ENCODE peak calls at places on chromosomes 6 and 20, in four cellular contexts. B, S, I and P are unnamed samples.

GRCh38 chr20:23024701-23025100 is 10.4 kb upstream of the SSTR4 start:
- DNase-seq in B (no peak), S (no peak), I (no peak), P (no peak)

GRCh38 chr6:141354191-141354950 is 778.4 kb upstream of the GJE1 start:
- DNase-seq in B (no peak), S (peak; percentile 1), I (no peak), P (no peak)

GRCh38 chr6:53635322-53635721 is 30.2 kb downstream of the KLHL31 start:
- DNase-seq in B (no peak), I (peak; percentile 29), S (no peak), P (no peak)

GRCh38 chr20:56826306-56826970 is 197.3 kb downstream of the TFAP2C start:
- DNase-seq in I (no peak), B (no peak), S (no peak), P (no peak)

GRCh38 chr20:46610145-46610544 is 41.1 kb downstream of the SLC13A3 start:
- DNase-seq in B (no peak), S (no peak), I (no peak), P (no peak)

GRCh38 chr6:5302220-5302946 is 41.1 kb downstream of the FARS2 start:
- DNase-seq in I (no peak), B (peak; percentile 43), S (no peak), P (no peak)

GRCh38 chr6:53306819-53307347 is 41.9 kb downstream of the ELOVL5 start:
- DNase-seq in I (peak; percentile 89), B (no peak), S (no peak), P (peak; percentile 14)

GRCh38 chr20:20371681-20372080 is 3.8 kb downstream of the INSM1 start:
- DNase-seq in S (no peak), B (no peak), I (no peak), P (no peak)

GRCh38 chr6:33894438-33894837 is 90.6 kb upstream of the MLN start:
- DNase-seq in B (no peak), S (no peak), I (no peak), P (no peak)

GRCh38 chr6:158715330-158716311 is 65.8 kb downstream of the SYTL3 start:
- DNase-seq in I (no peak), B (peak; percentile 38), S (no peak), P (no peak)

GRCh38 chr20:13349240-13349604 is 128.1 kb downstream of the ISM1 start:
- DNase-seq in B (no peak), I (no peak), S (no peak), P (no peak)

GRCh38 chr6:35024601-35025054 is 116.5 kb downstream of the TCP11 start:
- DNase-seq in B (peak; percentile 52), I (peak; percentile 28), S (no peak), P (peak; percentile 78)

GRCh38 chr6:22513667-22514066 is 55.7 kb upstream of the HDGFL1 start:
- DNase-seq in I (no peak), S (no peak), B (no peak), P (no peak)

GRCh38 chr6:47905717-47906116 is 123.9 kb downstream of the OPN5 start:
- DNase-seq in S (no peak), B (no peak), I (no peak), P (no peak)

GRCh38 chr20:428658-429200 is 20.6 kb downstream of the RBCK1 start:
- DNase-seq in I (no peak), S (no peak), B (no peak), P (no peak)

GRCh38 chr20:7695622-7696021 is 244.6 kb downstream of the HAO1 start:
- DNase-seq in B (no peak), I (no peak), S (no peak), P (no peak)

GRCh38 chr6:31922942-31923341 is 4.6 kb upstream of the C2 start:
- DNase-seq in I (peak; percentile 73), B (no peak), S (no peak), P (no peak)

GRCh38 chr20:19964289-19965263 is 52.6 kb upstream of the NAA20 start:
- DNase-seq in S (no peak), B (no peak), I (peak; percentile 99), P (peak; percentile 78)

GRCh38 chr6:124560836-124561585 is 401.2 kb upstream of the RNF217 start:
- DNase-seq in I (no peak), S (no peak), B (no peak), P (no peak)

GRCh38 chr20:22617160-22617559 is 32.8 kb upstream of the FOXA2 start:
- DNase-seq in I (peak; percentile 58), S (no peak), B (no peak), P (peak; percentile 80)

GRCh38 chr6:30311101-30311500 is 15.6 kb upstream of the TRIM39 start:
- DNase-seq in S (no peak), I (no peak), B (peak; percentile 51), P (no peak)

GRCh38 chr20:54123587-54124180 is 50.1 kb downstream of the CYP24A1 start:
- DNase-seq in S (peak; percentile 79), I (peak; percentile 100), B (no peak), P (peak; percentile 100)

GRCh38 chr6:44120692-44121443 is 6.4 kb downstream of the MRPL14 start:
- DNase-seq in I (no peak), B (no peak), S (no peak), P (no peak)

GRCh38 chr6:26205625-26206574 is 118.7 kb downstream of the HFE start:
- DNase-seq in I (peak; percentile 51), B (peak; percentile 34), S (no peak), P (peak; percentile 62)

GRCh38 chr6:33116881-33117711 is 41.3 kb downstream of the HLA-DPB1 start:
- DNase-seq in B (no peak), S (peak; percentile 41), I (no peak), P (no peak)

GRCh38 chr6:683742-684440 is 9.0 kb downstream of the EXOC2 start:
- DNase-seq in S (peak; percentile 95), B (peak; percentile 74), I (no peak), P (no peak)

GRCh38 chr20:37096415-37097039 is 730 bp upstream of the RBL1 start:
- DNase-seq in I (no peak), B (no peak), S (no peak), P (no peak)
- TF ChIP-seq JUN in I (no peak), B (no peak), S (no peak), P (no peak)

GRCh38 chr6:41731561-41732086 is 3.8 kb downstream of the TFEB start:
- DNase-seq in I (no peak), B (no peak), S (no peak), P (no peak)

GRCh38 chr6:41728954-41729353 is 6.5 kb downstream of the TFEB start:
- DNase-seq in I (no peak), B (no peak), S (no peak), P (no peak)

GRCh38 chr6:41732149-41732548 is 3.3 kb downstream of the TFEB start:
- DNase-seq in I (no peak), S (no peak), B (no peak), P (no peak)

GRCh38 chr6:41729624-41730023 is 5.8 kb downstream of the TFEB start:
- DNase-seq in S (no peak), B (no peak), I (no peak), P (no peak)

DNA sequence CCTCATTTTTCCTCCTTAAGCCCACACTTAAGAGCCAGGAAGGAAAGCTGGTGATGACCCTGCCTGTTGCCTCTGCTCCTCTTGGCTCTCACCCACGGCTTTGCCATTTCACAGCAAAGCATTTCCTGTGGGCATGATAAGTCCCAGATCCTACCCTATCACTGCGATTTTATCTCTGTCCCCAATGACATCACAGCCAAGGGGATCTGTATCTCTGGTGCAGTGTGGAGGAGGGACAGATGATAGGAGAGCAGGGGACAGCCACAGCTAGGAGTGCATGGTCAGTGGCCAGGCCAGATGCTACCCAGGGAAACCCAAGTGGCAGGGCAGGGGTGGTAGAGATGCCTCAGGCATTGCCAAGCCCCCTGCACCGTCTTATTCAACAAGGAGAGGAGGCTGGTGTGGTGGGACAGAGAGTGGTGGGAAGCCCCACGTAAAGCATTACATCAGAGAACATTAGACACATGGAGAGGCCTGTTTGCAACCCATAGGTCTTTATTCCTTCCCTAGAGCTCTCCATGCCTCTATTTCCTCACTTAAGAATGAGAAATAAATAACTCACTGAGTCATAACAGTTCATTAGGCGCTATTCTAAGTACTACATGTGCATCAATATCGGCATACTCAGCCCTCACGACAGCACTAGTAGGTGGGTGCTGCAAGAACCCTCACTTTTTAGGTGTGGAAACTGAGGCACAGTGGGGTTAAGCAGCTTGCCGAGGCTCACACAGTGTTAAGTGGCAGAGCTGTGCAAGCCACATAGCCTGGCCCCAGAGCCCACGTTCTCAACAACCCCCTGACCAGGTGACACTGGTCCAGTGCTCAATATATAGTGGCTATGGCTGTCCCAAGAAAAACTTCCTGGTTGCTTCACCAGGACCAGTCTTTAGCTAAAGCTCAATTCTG is 4.6 kb downstream of the TFEB start:
- DNase-seq in S (no peak), B (no peak), I (no peak), P (no peak)
- TF ChIP-seq KDM1A in S (no peak), B (no peak), I (no peak), P (no peak)

GRCh38 chr20:63094767-63095499 is 88.2 kb upstream of the BHLHE23 start:
- DNase-seq in S (no peak), B (no peak), I (no peak), P (no peak)
- TF ChIP-seq RAD21 in S (no peak), B (no peak), I (no peak), P (no peak)

GRCh38 chr6:16082367-16082766 is 46.5 kb upstream of the MYLIP start:
- DNase-seq in S (no peak), I (no peak), B (no peak), P (no peak)
- TF ChIP-seq JUN in S (no peak), I (no peak), B (no peak), P (no peak)

GRCh38 chr6:8132130-8132529 is 29.8 kb upstream of the EEF1E1 start:
- DNase-seq in S (no peak), B (no peak), I (no peak), P (no peak)

GRCh38 chr6:8135276-8135675 is 32.9 kb upstream of the EEF1E1 start:
- DNase-seq in B (no peak), I (no peak), S (no peak), P (no peak)

GRCh38 chr6:8130399-8130798 is 28.1 kb upstream of the EEF1E1 start:
- DNase-seq in B (no peak), S (no peak), I (no peak), P (no peak)

DNA sequence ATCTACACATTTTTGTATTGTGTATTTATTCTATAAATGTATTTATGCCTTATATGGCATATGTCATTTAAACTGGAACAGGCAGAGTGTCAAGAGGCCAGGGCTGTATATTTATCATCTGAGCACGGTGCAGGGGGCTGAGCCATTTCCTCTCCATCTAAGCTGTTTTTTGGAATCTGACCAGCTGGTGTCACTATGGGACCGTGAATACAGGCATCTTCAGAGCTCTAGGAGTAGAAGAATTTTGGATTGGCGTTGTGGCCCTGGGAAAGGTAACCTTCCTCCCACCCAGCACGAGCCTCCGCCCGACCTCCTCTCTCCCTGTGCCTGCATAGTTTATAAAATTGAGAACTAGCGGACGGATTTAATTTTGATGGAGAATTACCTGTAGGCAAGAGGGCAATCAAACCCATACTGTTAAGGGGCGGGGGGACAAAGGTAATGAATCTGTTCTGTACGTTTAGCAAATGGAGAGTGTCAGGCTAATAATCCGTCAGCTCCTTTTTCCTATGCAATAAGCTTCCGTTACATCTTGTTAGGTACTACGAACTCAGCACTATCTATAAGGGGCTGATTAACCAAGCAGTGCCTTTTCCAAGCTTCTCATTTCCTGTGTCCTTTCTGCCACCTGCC is 29.0 kb upstream of the EEF1E1 start:
- DNase-seq in S (peak; percentile 31), B (peak; percentile 50), I (peak; percentile 77), P (peak; percentile 50)
- TF ChIP-seq KDM1A in S (no peak), B (no peak), I (no peak), P (no peak)